ENCODE peak calls at places on chromosomes 5 and 9, in four cellular contexts. Y is CD8-positive, alpha-beta T cell; V is RWPE2; G is colonic mucosa. X is an unnamed sample.

GRCh38 chr5:42813533-42813932 is 1.8 kb upstream of the SELENOP start:
- DNase-seq in G (no peak), V (no peak), Y (no peak), X (no peak)

GRCh38 chr5:160837749-160838593 is 14.0 kb downstream of the ATP10B start:
- DNase-seq in V (peak), Y (no peak), G (no peak), X (no peak)

GRCh38 chr5:138468966-138469539 is 3.8 kb downstream of the EGR1 start:
- DNase-seq in G (no peak), Y (no peak), V (no peak), X (no peak)

GRCh38 chr5:123827811-123828210 is 315.8 kb downstream of the CSNK1G3 start:
- DNase-seq in Y (no peak), G (no peak), V (no peak), X (no peak)

GRCh38 chr5:147963948-147964693 is 57.8 kb upstream of the C5orf46 start:
- DNase-seq in V (no peak), G (no peak), Y (no peak), X (no peak)

GRCh38 chr9:7752481-7752880 is 47.1 kb downstream of the DMAC1 start:
- DNase-seq in V (no peak), Y (no peak), G (no peak), X (no peak)

GRCh38 chr5:40615586-40616193 is 64.0 kb upstream of the PTGER4 start:
- DNase-seq in G (no peak), V (no peak), Y (no peak), X (no peak)

GRCh38 chr5:133294380-133294779 is 242.6 kb downstream of the HSPA4 start:
- DNase-seq in Y (no peak), G (no peak), V (no peak), X (no peak)

GRCh38 chr9:93672622-93673270 is 96.4 kb downstream of the PHF2 start:
- DNase-seq in V (peak), Y (no peak), G (peak), X (no peak)

GRCh38 chr5:113330533-113331200 is 104.1 kb downstream of the TSSK1B start:
- DNase-seq in G (no peak), V (no peak), Y (no peak), X (no peak)

GRCh38 chr9:136545065-136545965 is 533 bp downstream of the NOTCH1 start:
- DNase-seq in G (no peak), V (no peak), Y (peak), X (no peak)

GRCh38 chr9:92657296-92658094 is 12.4 kb downstream of the IPPK start:
- DNase-seq in Y (no peak), G (no peak), V (no peak), X (peak)

GRCh38 chr9:86549434-86549833 is 195.2 kb upstream of the TUT7 start:
- DNase-seq in Y (no peak), G (no peak), V (no peak), X (no peak)

GRCh38 chr5:9920696-9921095 is 290.5 kb upstream of the TAS2R1 start:
- DNase-seq in G (no peak), Y (no peak), V (no peak), X (no peak)

GRCh38 chr9:106769331-106769730 is 93.6 kb upstream of the ZNF462 start:
- DNase-seq in V (no peak), Y (no peak), G (no peak), X (no peak)

GRCh38 chr9:34701023-34701768 is 8.7 kb downstream of the CCL21 start:
- DNase-seq in G (peak), V (no peak), Y (peak), X (peak)

GRCh38 chr5:77996943-77997342 is 220.8 kb upstream of the TBCA start:
- DNase-seq in G (no peak), V (no peak), Y (no peak), X (no peak)

GRCh38 chr5:143605403-143606005 is 202.0 kb upstream of the NR3C1 start:
- DNase-seq in Y (no peak), V (no peak), G (peak), X (no peak)

GRCh38 chr9:19442240-19442639 is 33.4 kb downstream of the ACER2 start:
- DNase-seq in V (no peak), Y (no peak), G (no peak), X (no peak)

GRCh38 chr9:123686131-123686848 is 243.6 kb downstream of the DENND1A start:
- DNase-seq in G (peak), V (no peak), Y (no peak), X (no peak)

GRCh38 chr9:87039809-87040392 is 92.6 kb upstream of the GAS1 start:
- DNase-seq in Y (no peak), V (no peak), G (no peak), X (no peak)

GRCh38 chr9:134631881-134632280 is 9.7 kb upstream of the COL5A1 start:
- DNase-seq in V (no peak), G (no peak), Y (no peak), X (peak)

GRCh38 chr5:169812786-169813185 is 167.5 kb downstream of the INSYN2B start:
- DNase-seq in G (no peak), Y (no peak), V (no peak), X (no peak)

GRCh38 chr5:161189452-161189851 is 337.4 kb upstream of the ATP10B start:
- DNase-seq in G (no peak), V (no peak), Y (no peak), X (no peak)

GRCh38 chr5:94777163-94777885 is 158.9 kb downstream of the SLF1 start:
- DNase-seq in Y (no peak), V (no peak), G (no peak), X (no peak)

GRCh38 chr5:149452007-149452664 is 73.0 kb upstream of the IL17B start:
- DNase-seq in Y (no peak), V (no peak), G (peak), X (no peak)

GRCh38 chr5:122295138-122295537 is 16.9 kb upstream of the SNCAIP start:
- DNase-seq in V (no peak), Y (no peak), G (no peak), X (no peak)

DNA sequence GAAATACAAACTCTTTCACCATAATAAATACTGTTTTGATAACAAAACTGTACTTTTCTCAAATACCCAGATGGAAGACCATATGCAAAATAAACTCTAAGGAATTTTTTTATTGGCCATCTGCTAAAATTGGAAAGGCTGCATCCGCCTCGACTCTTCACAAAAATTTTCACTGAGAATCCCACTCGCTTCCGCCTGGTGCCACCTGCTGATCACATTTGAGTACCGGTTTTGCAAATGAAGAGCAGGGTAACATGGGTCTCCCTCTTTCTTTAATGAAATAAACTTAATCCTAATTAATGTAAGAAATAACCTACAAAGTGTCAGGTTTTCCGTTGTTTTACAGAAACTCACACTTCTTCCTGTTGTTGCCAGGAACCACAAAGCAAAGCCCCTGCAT is 76.3 kb downstream of the TTLL11 start:
- DNase-seq in Y (no peak), G (no peak), V (no peak), X (no peak)
- TF ChIP-seq CTCF in Y (no peak), G (no peak), V (peak), X (peak)

DNA sequence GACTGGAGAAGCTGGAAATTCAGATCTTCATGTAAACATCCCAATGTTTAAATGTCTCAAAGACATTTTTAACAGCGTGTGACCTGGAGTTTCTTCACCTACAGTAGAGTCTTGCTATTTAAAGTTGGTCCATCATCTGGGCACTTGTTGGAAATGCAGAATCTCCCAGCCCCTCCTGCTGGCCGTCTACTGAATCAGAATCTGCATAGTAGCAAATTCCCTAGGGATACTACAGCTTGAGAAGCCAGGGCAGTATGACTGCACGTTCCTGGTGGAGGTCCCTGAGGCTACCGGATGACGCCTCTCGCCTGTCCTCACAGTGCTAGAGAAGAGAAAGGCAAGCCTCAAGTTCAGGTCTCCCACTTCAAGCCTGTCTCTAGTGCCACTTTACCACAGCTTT is 15.7 kb downstream of the SAP30L start:
- DNase-seq in G (no peak), V (no peak), Y (no peak), X (no peak)
- TF ChIP-seq CTCF in G (no peak), V (peak), Y (no peak), X (peak)

GRCh38 chr9:5482194-5482593 is 28.1 kb upstream of the PDCD1LG2 start:
- DNase-seq in Y (no peak), V (no peak), G (no peak), X (no peak)

GRCh38 chr9:5479994-5480694 is 29.8 kb downstream of the CD274 start:
- DNase-seq in G (no peak), V (no peak), Y (no peak), X (no peak)

GRCh38 chr9:5478214-5478613 is 27.9 kb downstream of the CD274 start:
- DNase-seq in Y (no peak), G (no peak), V (no peak), X (no peak)

GRCh38 chr9:5481744-5482027 is 28.6 kb upstream of the PDCD1LG2 start:
- DNase-seq in G (no peak), Y (no peak), V (no peak), X (no peak)

DNA sequence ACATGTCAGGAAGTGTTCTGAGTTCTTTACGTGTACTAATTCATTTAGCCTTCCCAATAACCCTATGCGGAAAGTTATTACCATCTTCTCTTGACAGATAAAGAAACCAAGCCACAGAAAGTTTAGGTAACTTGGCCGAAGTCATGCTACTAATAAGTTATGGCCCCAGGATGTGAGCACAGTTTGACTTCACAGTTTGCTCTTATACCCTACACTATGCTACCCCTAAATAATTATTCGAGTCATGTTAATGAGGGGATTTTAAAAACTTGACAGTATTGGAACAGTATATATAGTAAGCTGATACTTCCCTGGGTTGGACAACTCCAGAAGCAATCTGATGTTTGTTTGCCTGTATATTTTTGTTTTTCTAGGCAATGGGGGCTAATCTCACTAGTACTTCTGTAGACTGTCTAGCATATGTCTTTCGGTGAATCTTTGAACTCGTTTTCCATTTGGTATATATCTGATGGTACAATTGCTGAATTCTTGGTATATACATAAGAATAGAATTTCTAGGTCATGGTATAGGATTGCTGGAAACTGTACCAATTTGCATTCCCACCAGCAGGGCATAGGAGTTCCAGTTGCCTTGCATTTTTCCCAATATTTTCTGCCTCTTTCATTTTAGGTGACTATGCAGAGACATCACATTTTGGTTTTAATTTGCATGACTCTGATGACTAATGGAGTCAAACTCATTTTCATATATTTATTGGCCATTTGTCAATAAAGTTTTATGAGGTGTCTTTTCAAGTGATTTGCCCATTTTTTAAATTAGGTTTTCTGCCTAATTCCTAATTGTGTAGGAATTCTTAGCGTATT is 29.2 kb upstream of the PDCD1LG2 start:
- DNase-seq in G (no peak), Y (no peak), V (no peak), X (no peak)
- TF ChIP-seq CTCF in G (no peak), Y (no peak), V (peak), X (peak)

GRCh38 chr9:32552172-32552872 is at the start of the genes SMIM27 and TOPORS:
- DNase-seq in G (peak), Y (peak), V (peak), X (peak)

GRCh38 chr9:32551491-32552049 is 557 bp upstream of the SMIM27 start:
- DNase-seq in Y (peak), V (no peak), G (peak), X (no peak)

GRCh38 chr9:32554107-32554506 is 1.7 kb upstream of the TOPORS start:
- DNase-seq in V (no peak), Y (no peak), G (no peak), X (no peak)

GRCh38 chr9:32550609-32551490 is 1.3 kb upstream of the SMIM27 start:
- DNase-seq in V (peak), G (peak), Y (peak), X (peak)

DNA sequence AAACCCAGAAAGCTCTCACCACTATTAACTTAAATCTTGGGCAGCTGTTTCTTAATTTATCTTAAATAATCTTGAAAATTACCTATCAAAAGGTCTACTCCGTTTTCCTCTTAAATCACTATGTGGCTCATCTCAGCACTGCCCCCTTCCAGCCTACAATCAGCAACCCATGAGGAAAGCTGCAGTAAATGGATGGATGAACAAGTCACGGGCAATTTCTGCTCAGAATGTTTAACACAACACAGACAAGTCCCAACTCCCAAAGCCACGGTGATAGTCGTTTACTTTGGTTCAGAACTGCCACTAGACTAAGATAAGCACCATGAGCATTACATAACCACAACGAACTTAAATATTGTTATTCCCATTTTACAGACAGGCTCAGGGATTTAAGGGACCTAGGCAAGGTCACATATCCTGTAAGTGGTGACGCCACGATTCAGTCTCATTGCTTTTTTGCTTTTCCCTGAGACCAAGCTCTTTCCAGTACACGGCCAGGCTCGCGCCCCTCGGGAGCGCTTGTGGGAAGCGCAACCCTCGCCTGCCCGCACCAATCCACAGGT is 2.0 kb upstream of the SMIM27 start:
- DNase-seq in V (no peak), Y (no peak), G (no peak), X (no peak)
- TF ChIP-seq CTCF in V (no peak), Y (no peak), G (no peak), X (peak)